ENCODE peak calls at places on chromosomes 13 and 19, in nine cellular contexts. J is bronchial epithelial cell; E is CD8-positive, alpha-beta memory T cell; W is lower leg skin; D is NCI-H2081; T is effector memory CD8-positive, alpha-beta T cell; O is ELR; F is body of pancreas; S is activated naive CD4-positive, alpha-beta T cell treated with anti-CD3 and anti-CD28 coated beads, Interleukin-2, amount 50 U/mL, for 16 hours. V is an unnamed sample.

GRCh38 chr19:20964798-20965197 is 41.7 kb downstream of the ZNF85 start:
- DNase-seq in J (no peak), E (no peak), W (no peak), D (no peak), T (no peak), O (no peak), F (no peak), S (no peak), V (no peak)

GRCh38 chr13:92823059-92823458 is 403.5 kb upstream of the GPC6 start:
- DNase-seq in J (no peak), E (no peak), W (no peak), D (peak; percentile 50), T (no peak), O (no peak), F (no peak), S (no peak), V (no peak)

GRCh38 chr13:51380269-51380668 is 40.8 kb downstream of the SERPINE3 start:
- DNase-seq in J (peak; percentile 84), E (no peak), W (no peak), D (peak; percentile 30), T (no peak), O (peak; percentile 22), F (peak; percentile 15), S (no peak), V (no peak)

GRCh38 chr19:5586300-5587070 is 18.7 kb upstream of the TINCR start:
- DNase-seq in J (peak; percentile 24), E (no peak), W (no peak), D (no peak), T (no peak), O (no peak), F (no peak), S (no peak), V (no peak)

GRCh38 chr19:54114340-54114826 is 1.1 kb downstream of the TFPT start:
- DNase-seq in J (peak; percentile 15), E (peak; percentile 41), W (no peak), D (peak; percentile 20), T (no peak), O (peak; percentile 66), F (no peak), S (peak; percentile 33), V (no peak)

GRCh38 chr13:113651511-113652403 is 6.2 kb downstream of the ATP4B start:
- DNase-seq in J (no peak), E (no peak), W (peak; percentile 82), D (no peak), T (no peak), O (no peak), F (peak; percentile 10), S (no peak), V (no peak)

GRCh38 chr13:28356506-28357064 is 138.3 kb downstream of the FLT1 start:
- DNase-seq in J (no peak), E (no peak), W (no peak), D (no peak), T (no peak), O (peak; percentile 28), F (no peak), S (no peak), V (no peak)

GRCh38 chr19:5832049-5832448 is 7.5 kb downstream of the FUT6 start:
- DNase-seq in J (no peak), E (no peak), W (no peak), D (no peak), T (no peak), O (no peak), F (no peak), S (no peak), V (no peak)

GRCh38 chr19:6674868-6675305 is 4.9 kb upstream of the TNFSF14 start:
- DNase-seq in J (peak; percentile 57), E (peak; percentile 84), W (peak; percentile 91), D (no peak), T (peak; percentile 79), O (peak; percentile 87), F (peak; percentile 28), S (peak; percentile 90), V (no peak)

GRCh38 chr19:33064778-33065550 is at the start of gene RHPN2:
- DNase-seq in J (no peak), E (peak; percentile 7), W (no peak), D (peak; percentile 57), T (no peak), O (peak; percentile 84), F (peak; percentile 73), S (peak; percentile 68), V (peak; percentile 81)

GRCh38 chr19:48837081-48837524 is 812 bp upstream of the HSD17B14 start:
- DNase-seq in J (peak; percentile 59), E (peak; percentile 68), W (peak; percentile 96), D (peak; percentile 32), T (peak; percentile 78), O (peak; percentile 81), F (peak; percentile 49), S (peak; percentile 83), V (peak; percentile 69)

GRCh38 chr19:56403261-56403660 is 871 bp upstream of the ZNF583 start:
- DNase-seq in J (no peak), E (no peak), W (no peak), D (no peak), T (no peak), O (peak; percentile 20), F (no peak), S (peak; percentile 31), V (no peak)

GRCh38 chr19:10183926-10184325 is 10.8 kb downstream of the DNMT1 start:
- DNase-seq in J (no peak), E (no peak), W (no peak), D (no peak), T (no peak), O (no peak), F (no peak), S (no peak), V (no peak)

GRCh38 chr19:56727731-56728130 is 56.2 kb upstream of the ZNF835 start:
- DNase-seq in J (no peak), E (no peak), W (no peak), D (no peak), T (no peak), O (no peak), F (no peak), S (no peak), V (peak; percentile 55)

GRCh38 chr19:46766569-46767317 is 20.5 kb upstream of the STRN4 start:
- DNase-seq in J (no peak), E (peak; percentile 44), W (no peak), D (no peak), T (peak; percentile 49), O (peak; percentile 54), F (peak; percentile 39), S (peak; percentile 63), V (peak; percentile 27)

GRCh38 chr13:22944378-22944777 is 236.4 kb upstream of the SGCG start:
- DNase-seq in J (no peak), E (no peak), W (no peak), D (no peak), T (no peak), O (no peak), F (no peak), S (no peak), V (no peak)

GRCh38 chr13:36344173-36344572 is 2.0 kb downstream of the SPART start:
- DNase-seq in J (peak; percentile 32), E (no peak), W (no peak), D (no peak), T (no peak), O (peak; percentile 39), F (no peak), S (no peak), V (no peak)

GRCh38 chr19:7366701-7367420 is 18.1 kb downstream of the ARHGEF18 start:
- DNase-seq in J (peak; percentile 46), E (no peak), W (no peak), D (no peak), T (peak; percentile 18), O (peak; percentile 73), F (no peak), S (no peak), V (no peak)

GRCh38 chr19:13076787-13077186 is 25.9 kb downstream of the LYL1 start:
- DNase-seq in J (no peak), E (no peak), W (no peak), D (no peak), T (no peak), O (no peak), F (no peak), S (no peak), V (no peak)

GRCh38 chr19:4504874-4505569 is 13.3 kb downstream of the PLIN4 start:
- DNase-seq in J (no peak), E (no peak), W (no peak), D (no peak), T (no peak), O (no peak), F (no peak), S (no peak), V (no peak)

GRCh38 chr19:16506961-16507360 is 10.8 kb downstream of the C19orf44 start:
- DNase-seq in J (no peak), E (no peak), W (no peak), D (no peak), T (no peak), O (no peak), F (no peak), S (no peak), V (no peak)

GRCh38 chr19:4088975-4089374 is 22.3 kb upstream of the ZBTB7A start:
- DNase-seq in J (no peak), E (peak; percentile 48), W (no peak), D (no peak), T (peak; percentile 64), O (no peak), F (no peak), S (no peak), V (no peak)

GRCh38 chr19:45125975-45126493 is 33.1 kb downstream of the PPP1R37 start:
- DNase-seq in J (peak; percentile 50), E (peak; percentile 53), W (peak; percentile 91), D (peak; percentile 62), T (peak; percentile 61), O (peak; percentile 67), F (peak; percentile 69), S (peak; percentile 67), V (peak; percentile 42)

GRCh38 chr13:62482351-62482750 is 1066.7 kb upstream of the PCDH20 start:
- DNase-seq in J (peak; percentile 4), E (no peak), W (no peak), D (no peak), T (no peak), O (peak; percentile 13), F (no peak), S (no peak), V (no peak)

GRCh38 chr13:40665061-40665753 is 1.2 kb downstream of the FOXO1 start:
- DNase-seq in J (no peak), E (peak; percentile 4), W (peak; percentile 89), D (no peak), T (peak; percentile 13), O (peak; percentile 19), F (peak; percentile 44), S (peak; percentile 52), V (peak; percentile 81)

GRCh38 chr19:30226464-30227070 is 145.6 kb upstream of the ZNF536 start:
- DNase-seq in J (no peak), E (no peak), W (no peak), D (no peak), T (no peak), O (no peak), F (no peak), S (no peak), V (peak; percentile 85)

GRCh38 chr19:17109962-17110598 is 34.5 kb downstream of the MYO9B start:
- DNase-seq in J (no peak), E (no peak), W (peak; percentile 94), D (no peak), T (peak; percentile 12), O (no peak), F (no peak), S (no peak), V (no peak)

GRCh38 chr13:74009100-74009668 is 125.0 kb downstream of the KLF12 start:
- DNase-seq in J (no peak), E (no peak), W (no peak), D (no peak), T (no peak), O (no peak), F (no peak), S (no peak), V (no peak)

GRCh38 chr19:1274852-1275259 is 474 bp upstream of the FAM174C start:
- DNase-seq in J (no peak), E (no peak), W (no peak), D (peak; percentile 27), T (no peak), O (no peak), F (no peak), S (no peak), V (no peak)

GRCh38 chr19:4691383-4691782 is 21.2 kb upstream of the MYDGF start:
- DNase-seq in J (no peak), E (no peak), W (no peak), D (no peak), T (no peak), O (no peak), F (no peak), S (no peak), V (no peak)

GRCh38 chr13:95117092-95117491 is 184.2 kb downstream of the ABCC4 start:
- DNase-seq in J (peak; percentile 87), E (no peak), W (no peak), D (no peak), T (no peak), O (no peak), F (no peak), S (no peak), V (no peak)

V was measured in retina.